ENCODE peak calls at places on chromosomes 12 and 14, in four cellular contexts. One of them, this sample, is unnamed.

GRCh38 chr14:37153005-37153404 is 19.4 kb downstream of the SLC25A21 start:
- DNase-seq in HepG2: no peak
- DNase-seq in K562: no peak
- DNase-seq in H1: no peak
- DNase-seq in this sample: no peak

GRCh38 chr14:102370305-102370809 is 7.6 kb downstream of the TECPR2 start:
- DNase-seq in HepG2: no peak
- DNase-seq in K562: no peak
- DNase-seq in H1: no peak
- DNase-seq in this sample: no peak

GRCh38 chr12:64497903-64498302 is 46.0 kb downstream of the TBK1 start:
- DNase-seq in HepG2: no peak
- DNase-seq in K562: no peak
- DNase-seq in H1: no peak
- DNase-seq in this sample: no peak

GRCh38 chr12:132776816-132777568 is 15.4 kb upstream of the ANKLE2 start:
- DNase-seq in HepG2: no peak
- DNase-seq in K562: no peak
- DNase-seq in H1: no peak
- DNase-seq in this sample: no peak

GRCh38 chr14:85688024-85688423 is 158.1 kb downstream of the FLRT2 start:
- DNase-seq in HepG2: no peak
- DNase-seq in K562: no peak
- DNase-seq in H1: no peak
- DNase-seq in this sample: no peak

GRCh38 chr12:42402821-42403411 is 76.9 kb downstream of the PPHLN1 start:
- DNase-seq in HepG2: no peak
- DNase-seq in K562: no peak
- DNase-seq in H1: no peak
- DNase-seq in this sample: no peak

GRCh38 chr12:66647034-66647691 is 31.7 kb downstream of the GRIP1 start:
- DNase-seq in HepG2: no peak
- DNase-seq in K562: no peak
- DNase-seq in H1: no peak
- DNase-seq in this sample: no peak

GRCh38 chr14:103186894-103187586 is 63.8 kb downstream of the TNFAIP2 start:
- DNase-seq in HepG2: peak
- DNase-seq in K562: no peak
- DNase-seq in H1: peak
- DNase-seq in this sample: no peak

GRCh38 chr12:1104088-1104800 is 113.2 kb downstream of the ERC1 start:
- DNase-seq in HepG2: no peak
- DNase-seq in K562: no peak
- DNase-seq in H1: no peak
- DNase-seq in this sample: no peak

GRCh38 chr12:68499616-68500015 is 111.1 kb upstream of the RAP1B start:
- DNase-seq in HepG2: no peak
- DNase-seq in K562: no peak
- DNase-seq in H1: no peak
- DNase-seq in this sample: no peak

GRCh38 chr14:102164241-102164641 is 24.5 kb downstream of the WDR20 start:
- DNase-seq in HepG2: no peak
- DNase-seq in K562: peak
- DNase-seq in H1: no peak
- DNase-seq in this sample: no peak

GRCh38 chr12:6547987-6548386 is 7.9 kb downstream of the IFFO1 start:
- DNase-seq in HepG2: no peak
- DNase-seq in K562: no peak
- DNase-seq in H1: no peak
- DNase-seq in this sample: no peak

GRCh38 chr12:120961604-120962486 is 16.5 kb upstream of the HNF1A start:
- DNase-seq in HepG2: no peak
- DNase-seq in K562: peak
- DNase-seq in H1: no peak
- DNase-seq in this sample: no peak

GRCh38 chr14:89473979-89474378 is 56.9 kb upstream of the FOXN3 start:
- DNase-seq in HepG2: no peak
- DNase-seq in K562: no peak
- DNase-seq in H1: no peak
- DNase-seq in this sample: no peak

GRCh38 chr12:106739318-106739717 is 35.2 kb upstream of the RIC8B start:
- DNase-seq in HepG2: peak
- DNase-seq in K562: peak
- DNase-seq in H1: no peak
- DNase-seq in this sample: no peak

GRCh38 chr14:28243600-28243999 is 523.0 kb upstream of the FOXG1 start:
- DNase-seq in HepG2: no peak
- DNase-seq in K562: no peak
- DNase-seq in H1: no peak
- DNase-seq in this sample: no peak

GRCh38 chr14:61466905-61467280 is 145.5 kb downstream of the PRKCH start:
- DNase-seq in HepG2: no peak
- DNase-seq in K562: no peak
- DNase-seq in H1: no peak
- DNase-seq in this sample: no peak

GRCh38 chr12:96041181-96041580 is 5.8 kb upstream of the LTA4H start:
- DNase-seq in HepG2: no peak
- DNase-seq in K562: no peak
- DNase-seq in H1: no peak
- DNase-seq in this sample: no peak

GRCh38 chr14:92832137-92832700 is 38.1 kb downstream of the GOLGA5 start:
- DNase-seq in HepG2: no peak
- DNase-seq in K562: no peak
- DNase-seq in H1: no peak
- DNase-seq in this sample: no peak

GRCh38 chr12:108630481-108631207 is 3.0 kb downstream of the SELPLG start:
- DNase-seq in HepG2: no peak
- DNase-seq in K562: no peak
- DNase-seq in H1: no peak
- DNase-seq in this sample: no peak

GRCh38 chr12:6872073-6873048 is 742 bp downstream of the SPSB2 start:
- DNase-seq in HepG2: peak
- DNase-seq in K562: peak
- DNase-seq in H1: no peak
- DNase-seq in this sample: peak

GRCh38 chr14:54582334-54582733 is 15.4 kb downstream of the SAMD4A start:
- DNase-seq in HepG2: no peak
- DNase-seq in K562: no peak
- DNase-seq in H1: no peak
- DNase-seq in this sample: no peak

GRCh38 chr14:53180272-53181221 is 27.4 kb upstream of the DDHD1 start:
- DNase-seq in HepG2: peak
- DNase-seq in K562: peak
- DNase-seq in H1: peak
- DNase-seq in this sample: peak

GRCh38 chr12:122385171-122386041 is 37.1 kb downstream of the CLIP1 start:
- DNase-seq in HepG2: no peak
- DNase-seq in K562: no peak
- DNase-seq in H1: no peak
- DNase-seq in this sample: no peak

GRCh38 chr12:122382919-122383350 is 39.5 kb downstream of the CLIP1 start:
- DNase-seq in HepG2: no peak
- DNase-seq in K562: no peak
- DNase-seq in H1: no peak
- DNase-seq in this sample: no peak
- TF ChIP-seq EP300 in HepG2: no peak
- TF ChIP-seq EP300 in K562: no peak
- TF ChIP-seq EP300 in H1: no peak
- TF ChIP-seq EP300 in this sample: no peak

DNA sequence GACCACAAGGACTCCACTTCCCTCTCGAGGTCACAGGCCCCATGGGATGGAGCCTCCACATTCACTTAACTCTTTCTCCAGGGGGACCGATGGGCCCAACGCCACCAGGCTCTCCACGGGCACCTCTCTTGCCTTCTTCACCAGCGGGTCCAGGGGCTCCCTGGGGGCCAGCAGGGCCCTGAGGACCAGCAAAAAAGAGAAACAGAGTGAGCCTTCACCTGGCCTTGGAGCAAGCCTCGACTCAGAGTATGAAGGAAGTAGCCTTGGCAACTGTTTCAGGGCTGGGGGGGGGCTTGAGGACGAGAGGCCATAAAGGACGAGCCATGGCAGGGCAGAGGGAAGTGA is 18.0 kb downstream of the COL2A1 start:
- DNase-seq in HepG2: no peak
- DNase-seq in K562: no peak
- DNase-seq in H1: no peak
- DNase-seq in this sample: no peak
- TF ChIP-seq ZNF274 in HepG2: no peak
- TF ChIP-seq ZNF274 in K562: no peak
- TF ChIP-seq ZNF274 in H1: no peak
- TF ChIP-seq ZNF274 in this sample: no peak

GRCh38 chr12:25591132-25591531 is 38.0 kb upstream of the LMNTD1 start:
- DNase-seq in HepG2: no peak
- DNase-seq in K562: no peak
- DNase-seq in H1: peak
- DNase-seq in this sample: no peak
- TF ChIP-seq EP300 in HepG2: no peak
- TF ChIP-seq EP300 in K562: no peak
- TF ChIP-seq EP300 in H1: no peak
- TF ChIP-seq EP300 in this sample: no peak

DNA sequence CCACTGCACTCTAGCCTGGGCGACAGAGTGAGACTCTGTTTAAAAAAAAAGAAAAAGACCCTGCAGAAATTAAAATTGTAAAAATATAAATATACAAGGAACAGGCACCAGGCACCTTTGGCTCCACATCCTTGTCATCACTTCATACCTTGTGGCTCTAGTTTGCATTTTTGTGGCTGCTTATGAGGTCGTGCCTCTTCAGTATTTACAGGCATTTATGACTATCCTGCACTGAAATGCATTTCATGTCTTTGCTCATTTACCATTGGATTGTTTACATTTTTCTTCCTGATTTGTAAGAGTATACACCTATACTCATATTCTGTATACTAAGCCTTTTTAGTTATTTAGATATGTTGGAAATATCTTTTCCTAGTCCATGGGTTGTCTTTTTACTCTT is 20.1 kb downstream of the BICD1 start:
- DNase-seq in HepG2: no peak
- DNase-seq in K562: no peak
- DNase-seq in H1: no peak
- DNase-seq in this sample: no peak
- TF ChIP-seq ZNF274 in HepG2: no peak
- TF ChIP-seq ZNF274 in K562: no peak
- TF ChIP-seq ZNF274 in H1: no peak
- TF ChIP-seq ZNF274 in this sample: no peak

GRCh38 chr12:28021704-28022103 is 49.2 kb upstream of the PTHLH start:
- DNase-seq in HepG2: peak
- DNase-seq in K562: no peak
- DNase-seq in H1: no peak
- DNase-seq in this sample: no peak

GRCh38 chr12:28024231-28024995 is 51.9 kb upstream of the PTHLH start:
- DNase-seq in HepG2: no peak
- DNase-seq in K562: no peak
- DNase-seq in H1: no peak
- DNase-seq in this sample: no peak

GRCh38 chr12:28026701-28027100 is 54.2 kb upstream of the PTHLH start:
- DNase-seq in HepG2: no peak
- DNase-seq in K562: no peak
- DNase-seq in H1: no peak
- DNase-seq in this sample: no peak

GRCh38 chr12:28025821-28026505 is 53.4 kb upstream of the PTHLH start:
- DNase-seq in HepG2: no peak
- DNase-seq in K562: no peak
- DNase-seq in H1: no peak
- DNase-seq in this sample: no peak

GRCh38 chr12:28023156-28023887 is 50.8 kb upstream of the PTHLH start:
- DNase-seq in HepG2: peak
- DNase-seq in K562: no peak
- DNase-seq in H1: no peak
- DNase-seq in this sample: no peak
- TF ChIP-seq EP300 in HepG2: no peak
- TF ChIP-seq EP300 in K562: no peak
- TF ChIP-seq EP300 in H1: no peak
- TF ChIP-seq EP300 in this sample: no peak

GRCh38 chr12:58416211-58416610 is 474.8 kb downstream of the ATP23 start:
- DNase-seq in HepG2: no peak
- DNase-seq in K562: no peak
- DNase-seq in H1: no peak
- DNase-seq in this sample: no peak
- TF ChIP-seq ZNF274 in HepG2: no peak
- TF ChIP-seq ZNF274 in K562: no peak
- TF ChIP-seq ZNF274 in H1: no peak
- TF ChIP-seq ZNF274 in this sample: no peak

GRCh38 chr12:46406352-46407027 is 33.9 kb upstream of the SLC38A2 start:
- DNase-seq in HepG2: no peak
- DNase-seq in K562: no peak
- DNase-seq in H1: no peak
- DNase-seq in this sample: no peak
- TF ChIP-seq EP300 in HepG2: no peak
- TF ChIP-seq EP300 in K562: peak
- TF ChIP-seq EP300 in H1: no peak
- TF ChIP-seq EP300 in this sample: no peak

GRCh38 chr14:68099348-68100045 is 279.9 kb downstream of the RAD51B start:
- DNase-seq in HepG2: no peak
- DNase-seq in K562: no peak
- DNase-seq in H1: no peak
- DNase-seq in this sample: no peak

GRCh38 chr14:68094158-68094557 is 274.6 kb downstream of the RAD51B start:
- DNase-seq in HepG2: no peak
- DNase-seq in K562: no peak
- DNase-seq in H1: no peak
- DNase-seq in this sample: no peak

GRCh38 chr14:68097727-68098126 is 278.1 kb downstream of the RAD51B start:
- DNase-seq in HepG2: no peak
- DNase-seq in K562: no peak
- DNase-seq in H1: no peak
- DNase-seq in this sample: no peak

GRCh38 chr14:68103841-68104240 is 284.3 kb downstream of the RAD51B start:
- DNase-seq in HepG2: no peak
- DNase-seq in K562: no peak
- DNase-seq in H1: no peak
- DNase-seq in this sample: no peak

DNA sequence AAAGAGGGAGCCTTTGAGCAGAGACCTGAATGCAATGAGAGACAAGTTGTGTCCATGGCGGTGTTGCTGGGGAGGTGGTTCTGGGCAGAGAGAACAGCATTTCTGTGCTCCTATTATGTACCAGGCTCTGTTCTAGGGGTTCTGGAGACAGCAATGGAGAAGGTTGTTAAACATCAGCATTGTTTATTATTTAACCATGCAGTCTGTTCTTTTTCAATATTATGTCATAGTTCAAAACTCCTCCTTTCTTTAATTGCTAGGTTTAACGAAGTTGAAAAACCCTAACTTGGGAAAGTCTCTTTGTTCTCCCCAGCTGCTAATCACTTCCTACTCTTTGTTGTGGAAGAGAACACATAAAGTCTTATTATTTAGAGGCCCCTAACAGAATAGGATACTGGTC is 279.3 kb downstream of the RAD51B start:
- DNase-seq in HepG2: no peak
- DNase-seq in K562: no peak
- DNase-seq in H1: no peak
- DNase-seq in this sample: no peak
- TF ChIP-seq ZNF274 in HepG2: no peak
- TF ChIP-seq ZNF274 in K562: no peak
- TF ChIP-seq ZNF274 in H1: no peak
- TF ChIP-seq ZNF274 in this sample: no peak

This sample was measured in GM12878.